ENCODE peak calls at places on chromosome 22, in four cellular contexts. L is fibroblast of pulmonary artery, X is GM06990, C is H9. K is an unnamed sample.

GRCh38 chr22:35299217-35299716 is 427 bp upstream of the TOM1 start:
- DNase-seq in L (peak), X (no peak), C (no peak), K (no peak)

GRCh38 chr22:22424210-22424800 is 84.2 kb downstream of the ZNF280B start:
- DNase-seq in L (no peak), X (no peak), C (peak), K (no peak)

GRCh38 chr22:38223289-38223960 is 21.6 kb downstream of the MAFF start:
- DNase-seq in L (no peak), X (no peak), C (no peak), K (no peak)

GRCh38 chr22:36927671-36928070 is 14.2 kb downstream of the CSF2RB start:
- DNase-seq in L (no peak), X (no peak), C (no peak), K (no peak)

GRCh38 chr22:40107756-40108437 is 69.8 kb upstream of the TNRC6B start:
- DNase-seq in L (peak), X (peak), C (no peak), K (no peak)

GRCh38 chr22:24413726-24414385 is 13.5 kb upstream of the ADORA2A start:
- DNase-seq in L (no peak), X (no peak), C (no peak), K (no peak)

GRCh38 chr22:17334054-17334453 is 35.2 kb upstream of the CECR2 start:
- DNase-seq in L (no peak), X (no peak), C (no peak), K (no peak)

GRCh38 chr22:22235564-22235963 is 9.0 kb upstream of the VPREB1 start:
- DNase-seq in L (peak), X (no peak), C (peak), K (peak)

GRCh38 chr22:36356708-36357694 is 30.8 kb downstream of the MYH9 start:
- DNase-seq in L (no peak), X (no peak), C (no peak), K (no peak)

GRCh38 chr22:26906464-26906863 is 249.1 kb downstream of the MIAT start:
- DNase-seq in L (no peak), X (no peak), C (no peak), K (no peak)

GRCh38 chr22:40533712-40534378 is 102.7 kb downstream of the MRTFA start:
- DNase-seq in L (peak), X (peak), C (no peak), K (peak)

GRCh38 chr22:21766933-21767462 is 31.4 kb upstream of the YPEL1 start:
- DNase-seq in L (no peak), X (no peak), C (no peak), K (peak)

GRCh38 chr22:45014658-45015057 is 4.9 kb upstream of the PHF21B start:
- DNase-seq in L (no peak), X (no peak), C (peak), K (no peak)
- TF ChIP-seq CTCF in L (no peak), X (no peak), C (peak), K (no peak)

GRCh38 chr22:19966908-19967750 is 25.5 kb upstream of the TXNRD2 start:
- DNase-seq in L (no peak), X (no peak), C (no peak), K (no peak)

GRCh38 chr22:19967850-19968449 is 26.3 kb upstream of the TXNRD2 start:
- DNase-seq in L (no peak), X (no peak), C (no peak), K (no peak)

GRCh38 chr22:19964701-19965386 is 23.2 kb upstream of the TXNRD2 start:
- DNase-seq in L (no peak), X (no peak), C (no peak), K (no peak)

GRCh38 chr22:19963863-19964642 is 22.4 kb upstream of the TXNRD2 start:
- DNase-seq in L (no peak), X (no peak), C (no peak), K (no peak)

GRCh38 chr22:19965771-19966709 is 24.4 kb upstream of the TXNRD2 start:
- DNase-seq in L (peak), X (no peak), C (peak), K (no peak)
- TF ChIP-seq CTCF in L (peak), X (peak), C (peak), K (no peak)

GRCh38 chr22:41672780-41673509 is 15.7 kb downstream of the SNU13 start:
- DNase-seq in L (no peak), X (no peak), C (no peak), K (no peak)
- TF ChIP-seq CTCF in L (peak), X (peak), C (peak), K (peak)

GRCh38 chr22:48505891-48506290 is 1321.8 kb downstream of the BRD1 start:
- DNase-seq in L (no peak), X (no peak), C (no peak), K (no peak)

GRCh38 chr22:48501231-48501750 is 1326.4 kb downstream of the BRD1 start:
- DNase-seq in L (no peak), X (no peak), C (no peak), K (no peak)

GRCh38 chr22:48504519-48505140 is 1323.0 kb downstream of the BRD1 start:
- DNase-seq in L (no peak), X (no peak), C (no peak), K (no peak)

GRCh38 chr22:48503035-48503625 is 1324.5 kb downstream of the BRD1 start:
- DNase-seq in L (no peak), X (no peak), C (no peak), K (no peak)

GRCh38 chr22:48503876-48504275 is 1323.8 kb downstream of the BRD1 start:
- DNase-seq in L (no peak), X (no peak), C (no peak), K (no peak)
- TF ChIP-seq CTCF in L (no peak), X (no peak), C (no peak), K (no peak)

DNA sequence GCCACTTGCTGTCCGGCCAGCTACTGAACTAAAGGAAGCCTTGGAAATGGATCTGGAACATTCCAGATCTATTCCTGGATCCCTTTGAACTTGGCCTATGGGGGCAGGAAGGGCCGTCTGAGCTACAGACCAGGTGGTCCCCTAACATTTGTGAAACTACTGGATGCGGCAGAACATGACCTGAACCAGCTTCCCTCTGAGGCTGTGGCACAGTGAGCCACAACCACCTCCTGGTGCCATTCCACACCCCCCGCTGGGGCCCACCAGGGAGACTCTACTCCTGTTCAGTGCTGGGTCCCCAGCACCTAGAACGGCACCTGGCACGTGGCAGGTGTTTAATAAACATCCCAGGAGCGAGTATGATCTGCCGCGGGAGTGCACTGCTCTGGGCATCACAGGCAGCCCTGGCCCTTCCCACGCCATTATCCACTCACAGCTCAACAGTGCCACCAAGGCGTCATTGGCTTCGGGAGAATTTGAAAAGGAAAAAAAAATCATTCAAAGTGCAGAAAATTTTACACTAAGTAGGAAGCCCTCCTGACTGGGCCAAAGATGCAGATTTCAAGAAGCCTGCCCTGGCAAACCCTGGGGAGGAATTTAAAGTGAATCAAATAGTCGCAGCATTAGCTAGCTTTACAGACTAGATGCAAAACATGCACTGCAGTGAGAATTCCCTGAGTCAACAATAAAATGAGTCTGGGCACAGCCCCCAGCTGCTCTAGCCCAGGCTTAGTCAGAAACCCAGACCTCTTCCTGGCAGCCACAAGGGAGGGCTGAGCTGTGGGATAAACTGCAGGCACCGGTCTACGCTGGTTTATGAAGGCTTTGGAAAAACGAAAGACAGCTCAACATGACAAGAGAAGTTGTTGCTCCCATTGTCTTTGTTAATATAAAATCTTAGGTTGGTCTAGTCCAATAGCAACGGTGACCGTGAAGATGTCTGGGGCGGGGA is 14.3 kb upstream of the EFCAB6 start:
- DNase-seq in L (peak), X (no peak), C (peak), K (no peak)
- TF ChIP-seq CTCF in L (peak), X (peak), C (no peak), K (peak)

DNA sequence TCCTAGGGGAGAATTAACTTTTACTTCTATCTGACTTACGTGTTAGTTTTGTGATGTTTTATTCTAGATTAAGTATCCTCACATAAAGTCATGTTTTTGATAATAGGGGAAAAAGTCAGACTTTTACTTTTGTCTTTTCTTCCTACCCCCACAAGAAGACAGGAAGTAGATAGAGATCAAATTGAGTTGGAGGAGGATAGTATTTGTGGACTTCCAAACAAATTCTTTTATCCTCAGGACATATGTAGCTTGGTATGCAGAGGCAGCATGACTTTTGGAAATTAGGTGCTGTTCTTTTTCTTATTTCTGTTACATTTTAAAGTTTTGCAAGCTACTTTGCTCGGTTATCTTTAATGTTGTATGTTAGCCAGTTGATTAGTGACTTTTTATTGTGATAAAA is 61.4 kb downstream of the MTMR3 start:
- DNase-seq in L (no peak), X (no peak), C (no peak), K (no peak)
- TF ChIP-seq CTCF in L (no peak), X (no peak), C (no peak), K (no peak)

GRCh38 chr22:43008921-43009320 is 6.0 kb downstream of the PACSIN2 start:
- DNase-seq in L (no peak), X (no peak), C (no peak), K (no peak)

GRCh38 chr22:43012390-43012789 is 2.6 kb downstream of the PACSIN2 start:
- DNase-seq in L (no peak), X (no peak), C (no peak), K (no peak)

GRCh38 chr22:43009444-43009843 is 5.5 kb downstream of the PACSIN2 start:
- DNase-seq in L (no peak), X (no peak), C (no peak), K (no peak)

GRCh38 chr22:43013355-43014061 is 1.4 kb downstream of the PACSIN2 start:
- DNase-seq in L (no peak), X (no peak), C (no peak), K (no peak)

GRCh38 chr22:43011079-43011478 is 3.9 kb downstream of the PACSIN2 start:
- DNase-seq in L (no peak), X (no peak), C (no peak), K (no peak)
- TF ChIP-seq CTCF in L (no peak), X (no peak), C (peak), K (no peak)

GRCh38 chr22:47125603-47126002 is 363.2 kb downstream of the TBC1D22A start:
- DNase-seq in L (peak), X (no peak), C (no peak), K (no peak)
- TF ChIP-seq CTCF in L (peak), X (no peak), C (peak), K (no peak)